ENCODE peak calls at places on chromosome 16, in four cellular contexts. V, Z, B and W are unnamed samples.
A peak's percentile ranks its signal among the peaks of the same experiment; 100 is the strongest.

GRCh38 chr16:228151-228855 is 946 bp downstream of the LUC7L start:
- DNase-seq in V (no peak), Z (no peak), B (no peak), W (no peak)

GRCh38 chr16:48963901-48964615 is 317.6 kb downstream of the CBLN1 start:
- DNase-seq in V (peak; percentile 67), Z (no peak), B (no peak), W (no peak)

GRCh38 chr16:68306633-68307032 is 4.1 kb downstream of the SLC7A6OS start:
- DNase-seq in V (no peak), Z (no peak), B (no peak), W (no peak)

GRCh38 chr16:1194665-1195392 is 30.2 kb downstream of the TPSG1 start:
- DNase-seq in V (no peak), Z (no peak), B (no peak), W (no peak)

GRCh38 chr16:12811441-12812198 is 7.9 kb upstream of the CPPED1 start:
- DNase-seq in V (no peak), Z (peak; percentile 29), B (no peak), W (no peak)

GRCh38 chr16:55136356-55136755 is 187.6 kb upstream of the IRX6 start:
- DNase-seq in V (no peak), Z (no peak), B (no peak), W (no peak)

GRCh38 chr16:88662222-88662842 is 559 bp downstream of the MVD start:
- DNase-seq in V (no peak), Z (no peak), B (no peak), W (no peak)

GRCh38 chr16:89923640-89924297 is 627 bp downstream of the TUBB3 start:
- DNase-seq in V (no peak), Z (no peak), B (no peak), W (no peak)

GRCh38 chr16:1413684-1414531 is 596 bp downstream of the UNKL start:
- DNase-seq in V (peak; percentile 56), Z (no peak), B (peak; percentile 76), W (peak; percentile 23)

GRCh38 chr16:74297296-74297665 is 667 bp downstream of the PSMD7 start:
- DNase-seq in V (peak; percentile 31), Z (no peak), B (peak; percentile 18), W (no peak)

GRCh38 chr16:62213763-62214162 is 177.5 kb upstream of the CDH8 start:
- DNase-seq in V (no peak), Z (no peak), B (peak; percentile 4), W (no peak)

GRCh38 chr16:4511441-4512082 is 27.0 kb downstream of the CDIP1 start:
- DNase-seq in V (peak; percentile 60), Z (no peak), B (peak; percentile 72), W (no peak)

GRCh38 chr16:89264800-89265550 is 47.5 kb downstream of the ZNF778 start:
- DNase-seq in V (no peak), Z (no peak), B (no peak), W (no peak)

GRCh38 chr16:3074860-3075545 is 9.6 kb downstream of the IL32 start:
- DNase-seq in V (no peak), Z (no peak), B (peak; percentile 97), W (peak; percentile 56)

GRCh38 chr16:4663756-4664465 is 29.5 kb upstream of the NUDT16L1 start:
- DNase-seq in V (no peak), Z (no peak), B (peak; percentile 91), W (peak; percentile 90)

GRCh38 chr16:59042296-59042695 is 308.2 kb upstream of the GOT2 start:
- DNase-seq in V (no peak), Z (no peak), B (peak; percentile 91), W (peak; percentile 63)